ENCODE peak calls at places on chromosomes 6 and 20, in seven cellular contexts. N, P, L, T, W, K and Q are unnamed samples.

GRCh38 chr20:32300647-32301046 is 23.2 kb downstream of the KIF3B start:
- DNase-seq in N (no peak), P (no peak), L (no peak), T (no peak), W (no peak), K (no peak), Q (no peak)

GRCh38 chr20:8464368-8464767 is 332.3 kb downstream of the PLCB1 start:
- DNase-seq in N (no peak), P (no peak), L (no peak), T (no peak), W (no peak), K (no peak), Q (no peak)

GRCh38 chr6:41702771-41703494 is 32.5 kb downstream of the TFEB start:
- DNase-seq in N (no peak), P (no peak), L (no peak), T (no peak), W (no peak), K (no peak), Q (no peak)

GRCh38 chr6:166032366-166033171 is 135.1 kb downstream of the TBXT start:
- DNase-seq in N (peak), P (no peak), L (peak), T (peak), W (no peak), K (no peak), Q (no peak)

GRCh38 chr6:155188707-155189496 is 74.9 kb upstream of the CLDN20 start:
- DNase-seq in N (no peak), P (no peak), L (no peak), T (no peak), W (no peak), K (no peak), Q (no peak)

GRCh38 chr6:153965996-153966395 is 73.0 kb upstream of the OPRM1 start:
- DNase-seq in N (no peak), P (no peak), L (no peak), T (no peak), W (no peak), K (no peak), Q (no peak)

GRCh38 chr6:43742931-43743632 is 26.9 kb upstream of the VEGFA start:
- DNase-seq in N (no peak), P (no peak), L (no peak), T (no peak), W (peak), K (peak), Q (no peak)

GRCh38 chr20:63635431-63636141 is 8.7 kb upstream of the GMEB2 start:
- DNase-seq in N (no peak), P (peak), L (no peak), T (peak), W (no peak), K (no peak), Q (no peak)

GRCh38 chr6:53180678-53181077 is 32.0 kb upstream of the GCM1 start:
- DNase-seq in N (no peak), P (no peak), L (no peak), T (no peak), W (no peak), K (no peak), Q (no peak)

GRCh38 chr6:52249078-52249477 is 4.8 kb upstream of the IL17F start:
- DNase-seq in N (no peak), P (no peak), L (no peak), T (no peak), W (no peak), K (no peak), Q (no peak)

GRCh38 chr6:152474341-152474740 is 162.8 kb downstream of the SYNE1 start:
- DNase-seq in N (no peak), P (no peak), L (no peak), T (no peak), W (no peak), K (no peak), Q (no peak)

GRCh38 chr20:49310695-49311094 is 32.8 kb upstream of the ZNFX1 start:
- DNase-seq in N (no peak), P (no peak), L (no peak), T (no peak), W (no peak), K (no peak), Q (no peak)

GRCh38 chr20:34998331-34998950 is 42.8 kb downstream of the MYH7B start:
- DNase-seq in N (no peak), P (no peak), L (no peak), T (no peak), W (no peak), K (no peak), Q (no peak)

GRCh38 chr6:112560651-112561050 is 213.5 kb downstream of the RFPL4B start:
- DNase-seq in N (no peak), P (no peak), L (peak), T (no peak), W (no peak), K (no peak), Q (no peak)

GRCh38 chr20:3751284-3751663 is 16.3 kb downstream of the ADISSP start:
- DNase-seq in N (no peak), P (no peak), L (peak), T (no peak), W (no peak), K (no peak), Q (no peak)

GRCh38 chr20:3748073-3748472 is 15.6 kb downstream of the HSPA12B start:
- DNase-seq in N (no peak), P (no peak), L (no peak), T (no peak), W (no peak), K (no peak), Q (no peak)

GRCh38 chr20:3749087-3749688 is 16.7 kb downstream of the HSPA12B start:
- DNase-seq in N (no peak), P (no peak), L (no peak), T (no peak), W (no peak), K (no peak), Q (no peak)

GRCh38 chr20:3751664-3752385 is 15.7 kb downstream of the ADISSP start:
- DNase-seq in N (peak), P (peak), L (peak), T (peak), W (peak), K (no peak), Q (no peak)

GRCh38 chr20:3749689-3750639 is 17.5 kb downstream of the HSPA12B start:
- DNase-seq in N (no peak), P (peak), L (peak), T (no peak), W (peak), K (peak), Q (no peak)
- TF ChIP-seq CTCF in N (peak), P (peak), L (peak), T (peak), W (peak), K (peak), Q (peak)

GRCh38 chr6:87408721-87409155 is 966 bp downstream of the CFAP206 start:
- DNase-seq in N (no peak), P (no peak), L (no peak), T (no peak), W (no peak), K (no peak), Q (no peak)

GRCh38 chr6:87407531-87407895 is 259 bp upstream of the CFAP206 start:
- DNase-seq in N (peak), P (no peak), L (no peak), T (no peak), W (no peak), K (no peak), Q (no peak)

DNA sequence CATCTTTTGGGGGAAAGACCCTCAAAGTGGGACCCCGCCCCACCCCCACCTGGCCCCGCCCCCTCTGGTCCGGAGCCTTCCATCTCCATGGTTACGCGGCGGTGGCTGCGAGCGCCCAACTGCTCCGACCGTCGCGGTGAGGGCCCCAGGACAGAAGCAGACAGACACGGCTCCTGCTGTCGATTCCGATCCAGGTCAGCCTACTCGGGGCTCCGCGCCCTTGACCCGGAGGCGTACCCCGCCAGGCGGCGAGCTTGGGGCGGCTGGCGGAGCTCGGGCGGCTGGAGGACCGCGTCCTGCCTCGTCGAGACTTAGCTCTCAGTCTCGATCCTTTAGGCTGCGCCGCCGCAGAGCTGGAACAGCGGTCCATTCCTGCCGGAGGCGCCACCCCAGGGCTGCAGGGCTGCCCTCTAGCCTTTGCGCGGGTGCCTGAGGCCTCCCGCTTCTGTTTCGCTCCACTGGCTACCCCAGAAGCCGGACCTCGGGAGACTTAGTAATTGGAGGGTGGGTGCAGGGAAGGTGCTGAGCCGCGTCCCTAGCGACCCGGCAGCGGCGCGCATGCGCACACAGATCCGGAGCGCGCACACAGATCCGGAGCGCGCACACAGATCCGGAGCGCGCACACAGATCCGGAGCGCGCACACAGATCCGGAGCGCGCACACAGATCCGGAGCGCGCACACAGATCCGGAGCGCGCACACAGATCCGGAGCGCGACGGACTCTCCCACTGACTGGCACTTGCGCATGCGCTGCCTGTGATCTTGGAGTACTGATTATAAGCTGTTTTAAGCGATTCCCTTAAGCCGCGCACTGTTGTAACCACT is at the start of gene CFAP206:
- DNase-seq in N (peak), P (peak), L (peak), T (peak), W (peak), K (peak), Q (peak)
- TF ChIP-seq CTCF in N (peak), P (no peak), L (no peak), T (no peak), W (no peak), K (no peak), Q (peak)

GRCh38 chr6:163748036-163748435 is 333.5 kb downstream of the QKI start:
- DNase-seq in N (no peak), P (no peak), L (no peak), T (no peak), W (no peak), K (no peak), Q (no peak)

GRCh38 chr6:163744256-163744925 is 329.9 kb downstream of the QKI start:
- DNase-seq in N (no peak), P (no peak), L (no peak), T (no peak), W (no peak), K (no peak), Q (no peak)

GRCh38 chr6:163743796-163744195 is 329.3 kb downstream of the QKI start:
- DNase-seq in N (no peak), P (no peak), L (no peak), T (no peak), W (no peak), K (no peak), Q (no peak)

GRCh38 chr6:163748886-163749285 is 334.4 kb downstream of the QKI start:
- DNase-seq in N (peak), P (no peak), L (no peak), T (no peak), W (no peak), K (no peak), Q (no peak)

DNA sequence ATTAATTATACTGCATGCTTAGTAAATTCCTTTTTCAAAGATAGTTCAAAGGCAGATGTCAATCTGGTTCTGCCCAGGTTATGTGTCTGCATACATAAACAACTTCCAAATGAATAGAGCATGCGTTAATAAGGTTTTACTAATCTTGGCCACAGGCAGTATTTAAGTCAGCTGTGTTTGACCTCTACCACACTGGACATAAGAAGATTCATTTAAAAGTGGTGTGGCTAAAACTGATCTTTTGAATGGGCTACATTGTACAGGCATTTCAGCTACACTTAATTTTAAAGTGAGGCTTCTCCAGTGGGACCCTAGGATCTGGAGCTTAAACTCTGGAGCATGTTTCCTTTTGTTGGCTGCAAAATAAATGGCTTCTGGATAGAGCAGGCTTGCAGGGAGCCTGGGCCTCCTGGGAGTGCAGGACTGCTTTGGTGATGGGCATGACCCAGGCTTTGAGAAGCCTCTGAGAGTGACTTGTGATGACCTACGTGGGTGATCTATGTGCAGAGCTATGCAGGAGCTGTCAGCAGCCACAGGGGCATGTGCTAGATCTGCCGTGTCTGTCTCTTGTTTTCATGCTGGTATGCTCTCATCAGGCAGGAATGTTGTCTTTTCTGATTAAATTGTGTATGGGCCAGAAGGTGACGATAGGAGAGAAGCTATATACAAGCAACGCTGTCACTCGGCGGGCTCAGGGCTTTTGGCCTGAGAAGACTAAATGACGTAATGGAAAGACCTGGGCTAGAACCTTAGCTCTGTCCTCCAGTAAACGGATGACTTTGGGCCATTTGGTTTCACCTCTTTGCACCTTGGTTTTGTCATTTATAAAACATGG is 331.3 kb downstream of the QKI start:
- DNase-seq in N (peak), P (no peak), L (peak), T (no peak), W (no peak), K (no peak), Q (no peak)
- TF ChIP-seq CTCF in N (no peak), P (no peak), L (no peak), T (no peak), W (no peak), K (no peak), Q (no peak)

GRCh38 chr6:162123797-162124196 is 603.8 kb downstream of the PRKN start:
- DNase-seq in N (peak), P (no peak), L (peak), T (no peak), W (no peak), K (no peak), Q (no peak)
- TF ChIP-seq CTCF in N (peak), P (no peak), L (peak), T (peak), W (no peak), K (peak), Q (peak)